ENCODE peak calls at places on chromosome 13, in eight cellular contexts. W, M, T, B, V, A, N and I are unnamed samples.

GRCh38 chr13:93496985-93497673 is 270.5 kb downstream of the GPC6 start:
- DNase-seq in W (no peak), M (no peak), T (no peak), B (no peak), V (no peak), A (no peak), N (no peak), I (no peak)

GRCh38 chr13:98779695-98780094 is 27.2 kb upstream of the SLC15A1 start:
- DNase-seq in W (no peak), M (no peak), T (no peak), B (no peak), V (no peak), A (no peak), N (no peak), I (no peak)

GRCh38 chr13:47250141-47250540 is 353.3 kb upstream of the HTR2A start:
- DNase-seq in W (no peak), M (no peak), T (no peak), B (no peak), V (no peak), A (no peak), N (peak; percentile 91), I (no peak)

GRCh38 chr13:30107536-30108136 is 199.7 kb downstream of the KATNAL1 start:
- DNase-seq in W (no peak), M (no peak), T (no peak), B (no peak), V (peak; percentile 8), A (no peak), N (no peak), I (no peak)

GRCh38 chr13:46396341-46396740 is 9.3 kb upstream of the RUBCNL start:
- DNase-seq in W (no peak), M (no peak), T (no peak), B (no peak), V (no peak), A (no peak), N (no peak), I (no peak)

GRCh38 chr13:20006206-20006605 is 47.7 kb downstream of the ZMYM2 start:
- DNase-seq in W (no peak), M (no peak), T (no peak), B (no peak), V (no peak), A (no peak), N (peak; percentile 59), I (no peak)

GRCh38 chr13:49046534-49046933 is 70.8 kb downstream of the FNDC3A start:
- DNase-seq in W (no peak), M (no peak), T (no peak), B (no peak), V (no peak), A (no peak), N (peak; percentile 55), I (no peak)

GRCh38 chr13:109628251-109628699 is 158.1 kb downstream of the IRS2 start:
- DNase-seq in W (no peak), M (no peak), T (no peak), B (no peak), V (no peak), A (no peak), N (peak; percentile 88), I (no peak)

GRCh38 chr13:110387451-110388140 is 80.5 kb downstream of the COL4A2 start:
- DNase-seq in W (no peak), M (peak; percentile 94), T (no peak), B (no peak), V (no peak), A (peak; percentile 89), N (no peak), I (no peak)

GRCh38 chr13:59997976-59998375 is 165.8 kb downstream of the DIAPH3 start:
- DNase-seq in W (no peak), M (no peak), T (no peak), B (no peak), V (no peak), A (no peak), N (no peak), I (no peak)

GRCh38 chr13:54187461-54187860 is 1158.8 kb downstream of the OLFM4 start:
- DNase-seq in W (no peak), M (no peak), T (no peak), B (no peak), V (no peak), A (no peak), N (no peak), I (no peak)

GRCh38 chr13:101307181-101307701 is 109.1 kb downstream of the NALCN start:
- DNase-seq in W (no peak), M (peak; percentile 74), T (no peak), B (no peak), V (no peak), A (no peak), N (peak; percentile 100), I (no peak)

GRCh38 chr13:77430377-77430951 is 103.6 kb upstream of the MYCBP2 start:
- DNase-seq in W (no peak), M (no peak), T (no peak), B (no peak), V (no peak), A (no peak), N (no peak), I (no peak)

GRCh38 chr13:77434289-77434688 is 101.2 kb upstream of the SCEL start:
- DNase-seq in W (no peak), M (no peak), T (no peak), B (no peak), V (no peak), A (no peak), N (no peak), I (no peak)

GRCh38 chr13:77425705-77426104 is 98.8 kb upstream of the MYCBP2 start:
- DNase-seq in W (no peak), M (no peak), T (no peak), B (no peak), V (no peak), A (no peak), N (no peak), I (no peak)

GRCh38 chr13:77429320-77430142 is 102.6 kb upstream of the MYCBP2 start:
- DNase-seq in W (no peak), M (no peak), T (no peak), B (no peak), V (no peak), A (no peak), N (peak; percentile 78), I (no peak)

GRCh38 chr13:77431449-77431848 is 104.1 kb upstream of the SCEL start:
- DNase-seq in W (no peak), M (no peak), T (no peak), B (no peak), V (no peak), A (no peak), N (no peak), I (no peak)
- H3K4me1 ChIP-seq in W (peaks cover 4% of the 10 kb centered on the region), M (no peaks in the 10 kb centered on the region), T (no peaks in the 10 kb centered on the region), B (peaks cover 11% of the 10 kb centered on the region), V (no peaks in the 10 kb centered on the region), A (no peaks in the 10 kb centered on the region), N (no peaks in the 10 kb centered on the region), I (no peaks in the 10 kb centered on the region)

GRCh38 chr13:108495686-108496363 is 133.6 kb upstream of the MYO16 start:
- DNase-seq in W (no peak), M (no peak), T (no peak), B (no peak), V (peak; percentile 16), A (no peak), N (peak; percentile 18), I (no peak)
- TF ChIP-seq CTCF in W (no peak), M (no peak), T (no peak), B (no peak), V (no peak), A (no peak), N (no peak), I (no peak)

GRCh38 chr13:50690020-50690419 is 153.5 kb downstream of the DLEU7 start:
- DNase-seq in W (no peak), M (no peak), T (no peak), B (no peak), V (no peak), A (no peak), N (no peak), I (no peak)
- H3K4me1 ChIP-seq in W (peaks cover 35% of the 10 kb centered on the region), M (peaks cover 5% of the 10 kb centered on the region), T (peaks cover 29% of the 10 kb centered on the region), B (peaks cover 86% of the 10 kb centered on the region), V (no peaks in the 10 kb centered on the region), A (peaks cover 11% of the 10 kb centered on the region), N (no peaks in the 10 kb centered on the region), I (no peaks in the 10 kb centered on the region)

GRCh38 chr13:77475345-77476084 is 60.0 kb upstream of the SCEL start:
- DNase-seq in W (no peak), M (no peak), T (no peak), B (no peak), V (no peak), A (no peak), N (no peak), I (no peak)
- TF ChIP-seq CTCF in W (no peak), M (no peak), T (no peak), B (no peak), V (no peak), A (no peak), N (no peak), I (no peak)

GRCh38 chr13:33179463-33179862 is 106.1 kb downstream of the STARD13 start:
- DNase-seq in W (no peak), M (no peak), T (no peak), B (no peak), V (no peak), A (no peak), N (no peak), I (no peak)
- H3K4me1 ChIP-seq in W (no peaks in the 10 kb centered on the region), M (peaks cover 21% of the 10 kb centered on the region), T (peaks cover 14% of the 10 kb centered on the region), B (peaks cover 97% of the 10 kb centered on the region), V (no peaks in the 10 kb centered on the region), A (peaks cover 10% of the 10 kb centered on the region), N (peaks cover 16% of the 10 kb centered on the region), I (no peaks in the 10 kb centered on the region)